ENCODE peak calls at places on chromosomes 5 and 9, in four cellular contexts. O is HepG2, I is K562, M is SK-N-SH. C is an unnamed sample.
A peak's percentile ranks its signal among the peaks of the same experiment; 100 is the strongest.

GRCh38 chr9:94553029-94553938 is 1.6 kb upstream of the PCAT7 start:
- DNase-seq in O (peak; percentile 80), I (no peak), M (no peak), C (peak; percentile 17)

GRCh38 chr5:13976867-13977479 is 32.5 kb upstream of the DNAH5 start:
- DNase-seq in O (peak; percentile 15), I (peak; percentile 27), M (peak; percentile 36), C (no peak)

GRCh38 chr5:35146386-35146785 is 83.9 kb downstream of the PRLR start:
- DNase-seq in O (no peak), I (no peak), M (no peak), C (no peak)

GRCh38 chr5:20972419-20972925 is 984.5 kb upstream of the CDH18 start:
- DNase-seq in O (peak; percentile 3), I (no peak), M (peak; percentile 0), C (peak; percentile 35)

GRCh38 chr5:143133721-143134120 is 269.8 kb downstream of the NR3C1 start:
- DNase-seq in O (no peak), I (no peak), M (no peak), C (no peak)

GRCh38 chr9:99109522-99109921 is 4.6 kb downstream of the TGFBR1 start:
- DNase-seq in O (no peak), I (no peak), M (no peak), C (no peak)

GRCh38 chr9:91500509-91501011 is 76.9 kb upstream of the NFIL3 start:
- DNase-seq in O (no peak), I (peak; percentile 63), M (no peak), C (no peak)

GRCh38 chr5:140862441-140863295 is 6.1 kb upstream of the PCDHA11 start:
- DNase-seq in O (no peak), I (no peak), M (no peak), C (no peak)

GRCh38 chr5:19630875-19631274 is 357.1 kb downstream of the CDH18 start:
- DNase-seq in O (no peak), I (no peak), M (no peak), C (no peak)

GRCh38 chr5:78985407-78986223 is 505 bp upstream of the ARSB start:
- DNase-seq in O (peak; percentile 100), I (no peak), M (peak; percentile 43), C (no peak)

GRCh38 chr5:119070578-119070827 is 384 bp upstream of the DMXL1 start:
- DNase-seq in O (no peak), I (no peak), M (peak; percentile 67), C (no peak)
- TF ChIP-seq FOXJ3 in O (no peak), I (no peak), M (no peak), C (no peak)

GRCh38 chr9:20985851-20986600 is 45.4 kb downstream of the HACD4 start:
- DNase-seq in O (no peak), I (no peak), M (no peak), C (no peak)
- TF ChIP-seq FOXJ3 in O (no peak), I (no peak), M (no peak), C (no peak)

GRCh38 chr5:128163991-128164390 is 80.4 kb downstream of the SLC12A2 start:
- DNase-seq in O (no peak), I (no peak), M (no peak), C (no peak)
- TF ChIP-seq FOXJ3 in O (no peak), I (no peak), M (no peak), C (no peak)

DNA sequence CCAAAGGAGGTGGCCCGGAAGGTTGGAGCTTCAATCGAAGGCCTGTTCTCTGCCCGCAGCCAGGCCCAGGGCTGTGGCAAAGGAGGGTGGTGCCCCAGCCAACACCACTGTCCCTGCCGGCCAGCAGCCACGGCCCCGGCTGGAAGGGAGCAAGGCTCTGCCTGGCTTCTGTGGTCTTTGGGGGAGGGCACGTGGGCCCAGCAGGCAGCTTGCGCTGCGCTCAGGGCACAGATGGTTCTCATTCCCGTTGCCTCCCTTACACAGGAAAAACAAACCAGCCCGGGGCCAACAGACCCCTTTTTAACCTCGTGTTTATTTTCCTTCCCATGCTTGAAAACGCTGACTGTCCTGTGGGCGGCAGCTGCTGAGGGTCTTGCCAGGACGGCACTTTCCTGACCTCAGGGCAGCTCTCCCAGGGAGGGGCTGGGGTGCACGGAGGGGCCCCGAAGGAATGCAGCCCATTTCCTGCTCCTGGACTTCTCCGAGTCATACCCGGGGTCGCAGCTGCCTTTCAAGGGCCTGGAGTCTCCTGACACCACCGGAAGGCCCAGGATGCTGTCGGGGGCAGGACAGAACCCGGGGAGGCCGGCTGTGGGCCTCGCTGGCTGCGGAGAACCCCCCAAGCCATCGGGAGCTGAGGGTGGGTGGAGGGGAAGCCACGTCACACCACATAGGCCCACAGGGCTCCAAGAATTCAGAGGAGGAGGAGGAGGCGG is 1.1 kb upstream of the GPSM1 start:
- DNase-seq in O (no peak), I (no peak), M (peak; percentile 94), C (peak; percentile 52)
- TF ChIP-seq FOXJ3 in O (no peak), I (no peak), M (peak; percentile 55), C (no peak)

DNA sequence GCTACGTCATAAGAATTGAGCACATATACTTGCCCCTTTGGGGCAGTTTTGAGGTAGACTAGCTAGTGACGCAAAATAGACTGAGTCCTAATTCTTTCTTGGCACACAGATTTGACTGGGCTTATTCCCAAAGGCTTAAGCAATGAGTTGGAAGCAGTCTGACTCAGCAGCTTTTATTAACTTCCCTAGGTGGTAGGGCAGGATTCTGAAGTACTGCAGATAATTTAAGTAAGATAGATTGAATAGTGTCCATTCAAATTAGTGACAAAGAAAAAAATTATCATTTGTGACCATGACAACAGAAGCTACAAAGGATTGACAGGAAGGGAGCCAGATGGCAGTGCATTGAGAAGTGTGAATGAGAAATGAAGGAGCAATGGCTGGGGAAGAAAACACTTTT is 649.4 kb downstream of the CDH9 start:
- DNase-seq in O (no peak), I (no peak), M (no peak), C (no peak)
- TF ChIP-seq FOXJ3 in O (no peak), I (no peak), M (no peak), C (no peak)

GRCh38 chr5:80760178-80760577 is 105.4 kb upstream of the DHFR start:
- DNase-seq in O (no peak), I (no peak), M (no peak), C (no peak)

GRCh38 chr5:80755634-80756033 is 100.9 kb upstream of the DHFR start:
- DNase-seq in O (no peak), I (peak; percentile 21), M (no peak), C (no peak)

GRCh38 chr5:80756292-80756691 is 101.5 kb upstream of the DHFR start:
- DNase-seq in O (no peak), I (no peak), M (no peak), C (no peak)

GRCh38 chr5:80754900-80755299 is 100.1 kb upstream of the DHFR start:
- DNase-seq in O (no peak), I (no peak), M (no peak), C (no peak)

DNA sequence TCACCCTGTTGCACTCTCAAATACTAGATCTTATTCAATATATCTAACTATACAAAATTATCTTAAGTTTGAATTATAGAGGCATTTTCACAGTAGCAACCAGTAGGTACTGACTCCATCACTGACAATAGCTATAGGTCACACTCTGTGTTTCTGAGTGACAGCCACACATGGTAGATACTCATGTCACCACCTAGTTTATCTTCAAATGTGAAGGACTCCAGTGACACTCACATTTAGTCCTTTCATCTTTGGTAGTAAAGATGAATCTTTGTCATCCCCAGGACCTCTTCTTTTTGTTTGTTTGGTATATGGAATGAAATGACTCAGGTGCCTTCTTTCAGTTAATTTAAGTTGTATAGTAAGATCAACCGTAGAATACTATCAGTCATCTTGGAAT is 102.5 kb upstream of the DHFR start:
- DNase-seq in O (no peak), I (no peak), M (no peak), C (no peak)
- TF ChIP-seq FOXJ3 in O (no peak), I (no peak), M (no peak), C (no peak)

DNA sequence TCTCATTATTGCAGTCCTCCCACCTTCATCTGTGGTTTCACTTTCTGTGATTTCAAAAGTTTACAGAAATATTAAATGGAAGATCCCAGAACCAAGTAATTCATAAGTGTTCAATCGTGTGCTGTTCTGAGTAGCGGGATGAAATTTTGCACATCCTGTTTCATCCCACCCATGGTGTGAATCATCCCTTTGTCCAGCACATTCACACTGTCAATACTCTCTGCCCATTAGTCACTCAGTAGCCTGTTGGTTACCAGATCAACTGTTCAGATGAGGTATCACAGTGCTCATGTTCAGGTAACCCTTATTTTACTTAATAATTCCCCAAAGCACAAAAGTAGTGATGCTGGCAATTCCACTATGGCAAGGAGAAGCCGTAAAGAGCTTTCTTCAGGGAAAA is 26.8 kb downstream of the FAM81B start:
- DNase-seq in O (no peak), I (no peak), M (no peak), C (no peak)
- TF ChIP-seq FOXJ3 in O (no peak), I (no peak), M (no peak), C (no peak)

DNA sequence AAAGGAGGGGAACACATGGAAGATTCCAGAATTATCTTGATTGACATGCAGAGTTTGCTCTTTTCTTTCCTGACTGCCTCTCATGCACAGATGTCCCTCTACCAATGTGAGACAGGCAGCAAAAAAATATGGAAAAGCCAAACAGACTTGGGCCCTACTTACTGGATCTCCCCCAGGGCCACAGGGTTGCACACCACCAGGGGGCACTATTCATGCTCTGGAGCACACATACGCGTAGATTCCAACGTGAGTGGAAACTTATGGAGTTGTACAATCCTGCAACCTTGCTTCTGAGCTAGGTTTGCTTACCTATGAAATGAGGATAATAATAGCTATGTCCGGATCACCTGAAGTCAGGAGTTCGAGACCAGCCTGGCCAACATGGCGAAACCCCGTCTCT is 319.5 kb downstream of the ARHGEF28 start:
- DNase-seq in O (no peak), I (peak; percentile 27), M (no peak), C (peak; percentile 63)
- TF ChIP-seq FOXJ3 in O (no peak), I (no peak), M (no peak), C (no peak)

DNA sequence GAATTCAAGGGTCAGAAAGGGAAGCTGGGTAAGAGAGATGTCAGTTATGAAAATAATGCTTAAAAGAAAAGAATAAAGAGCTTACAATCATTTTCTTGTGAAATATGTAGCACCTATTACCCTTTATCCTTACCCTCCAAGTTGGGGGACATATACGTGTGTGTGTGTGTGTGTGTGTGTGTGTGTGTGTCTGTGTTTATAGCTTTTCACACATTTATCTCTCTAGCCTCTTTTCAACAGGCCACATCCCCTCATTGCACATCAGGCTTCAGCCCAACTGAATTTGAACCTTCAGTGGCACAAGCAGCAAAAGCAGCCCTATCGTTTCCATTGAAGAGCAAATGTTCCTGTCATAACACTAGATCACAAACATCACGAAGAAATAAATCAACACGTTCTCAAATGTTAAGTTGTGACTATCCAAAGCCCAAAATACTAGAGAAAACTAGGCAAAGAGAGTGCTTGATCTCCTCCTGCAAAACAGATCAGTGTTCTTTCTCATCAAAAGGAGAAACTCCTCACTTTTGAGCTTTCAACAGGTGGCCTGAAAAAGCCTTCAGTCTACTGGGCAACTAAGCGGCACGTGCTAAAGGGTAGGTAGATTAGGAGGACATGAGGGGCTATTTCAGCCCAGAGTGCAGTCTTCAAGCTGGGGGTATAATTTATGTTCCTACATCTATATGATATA is 416.4 kb downstream of the EFNA5 start:
- DNase-seq in O (no peak), I (no peak), M (no peak), C (no peak)
- TF ChIP-seq FOXJ3 in O (no peak), I (no peak), M (no peak), C (no peak)